ENCODE peak calls at places on chromosomes 13 and 19, in four cellular contexts. N is IMR-90, R is H9, X is H1. I is an unnamed sample.
A peak's percentile ranks its signal among the peaks of the same experiment; 100 is the strongest.

GRCh38 chr13:22801402-22802003 is 379.3 kb upstream of the SGCG start:
- DNase-seq in N (peak; percentile 5), R (no peak), X (no peak), I (peak; percentile 50)

GRCh38 chr13:66995366-66995663 is 234.8 kb downstream of the PCDH9 start:
- DNase-seq in N (no peak), R (no peak), X (no peak), I (no peak)

GRCh38 chr19:21328402-21328801 is 808 bp downstream of the ZNF708 start:
- DNase-seq in N (no peak), R (no peak), X (no peak), I (peak; percentile 82)

GRCh38 chr13:24097667-24098066 is 62.9 kb upstream of the SPATA13 start:
- DNase-seq in N (no peak), R (no peak), X (no peak), I (no peak)

GRCh38 chr19:50266896-50267295 is 62.3 kb downstream of the KCNC3 start:
- DNase-seq in N (no peak), R (peak; percentile 97), X (peak; percentile 84), I (peak; percentile 87)

GRCh38 chr13:46521486-46521885 is 31.5 kb upstream of the LRCH1 start:
- DNase-seq in N (no peak), R (no peak), X (no peak), I (no peak)

GRCh38 chr13:61410669-61411297 is 4.9 kb downstream of the PCDH20 start:
- DNase-seq in N (peak; percentile 8), R (no peak), X (no peak), I (peak; percentile 16)

GRCh38 chr19:34269968-34270621 is 15.7 kb downstream of the GARRE1 start:
- DNase-seq in N (peak; percentile 66), R (peak; percentile 55), X (no peak), I (peak; percentile 98)

GRCh38 chr19:47084879-47085439 is 28.6 kb downstream of the ZC3H4 start:
- DNase-seq in N (no peak), R (no peak), X (no peak), I (no peak)

GRCh38 chr19:19627716-19628498 is at the start of gene LPAR2:
- DNase-seq in N (no peak), R (peak; percentile 78), X (no peak), I (peak; percentile 81)

GRCh38 chr13:38202730-38203129 is 146.9 kb upstream of the UFM1 start:
- DNase-seq in N (peak; percentile 2), R (no peak), X (no peak), I (no peak)

GRCh38 chr19:45885556-45886426 is at the start of gene IRF2BP1:
- DNase-seq in N (peak; percentile 91), R (peak; percentile 91), X (no peak), I (peak; percentile 96)

GRCh38 chr19:10797078-10797477 is 38.9 kb downstream of the TMED1 start:
- DNase-seq in N (no peak), R (no peak), X (no peak), I (no peak)

GRCh38 chr13:20270163-20270865 is 38.2 kb upstream of the GJB6 start:
- DNase-seq in N (no peak), R (no peak), X (no peak), I (no peak)

GRCh38 chr19:29283366-29283765 is 70.4 kb upstream of the UQCRFS1 start:
- DNase-seq in N (no peak), R (no peak), X (no peak), I (no peak)

GRCh38 chr19:33468361-33469170 is 53.0 kb downstream of the PEPD start:
- DNase-seq in N (peak; percentile 56), R (peak; percentile 14), X (no peak), I (peak; percentile 59)

GRCh38 chr19:3499738-3500428 is 591 bp downstream of the DOHH start:
- DNase-seq in N (no peak), R (no peak), X (no peak), I (no peak)

GRCh38 chr13:106182404-106182803 is 353.1 kb downstream of the EFNB2 start:
- DNase-seq in N (peak; percentile 92), R (no peak), X (no peak), I (peak; percentile 45)

GRCh38 chr19:5339950-5340636 is 519 bp downstream of the PTPRS start:
- DNase-seq in N (no peak), R (no peak), X (no peak), I (no peak)

GRCh38 chr19:4327252-4327876 is 11.3 kb downstream of the STAP2 start:
- DNase-seq in N (peak; percentile 13), R (peak; percentile 96), X (peak; percentile 89), I (peak; percentile 95)

GRCh38 chr19:46115396-46116109 is 8.9 kb downstream of the IGFL3 start:
- DNase-seq in N (peak; percentile 81), R (no peak), X (no peak), I (no peak)

GRCh38 chr13:44218501-44219240 is 155.0 kb upstream of the SERP2 start:
- DNase-seq in N (no peak), R (no peak), X (no peak), I (no peak)

GRCh38 chr19:46840157-46840942 is 10.3 kb downstream of the AP2S1 start:
- DNase-seq in N (peak; percentile 70), R (peak; percentile 78), X (no peak), I (peak; percentile 91)

GRCh38 chr13:80116107-80116506 is 224.8 kb downstream of the SPRY2 start:
- DNase-seq in N (peak; percentile 88), R (no peak), X (no peak), I (no peak)

GRCh38 chr19:39247701-39248664 is 673 bp downstream of the IFNL4 start:
- DNase-seq in N (no peak), R (peak; percentile 46), X (no peak), I (peak; percentile 29)

GRCh38 chr13:30851697-30852096 is 54.4 kb upstream of the MEDAG start:
- DNase-seq in N (no peak), R (no peak), X (no peak), I (no peak)

GRCh38 chr19:38134538-38135149 is 89.4 kb downstream of the DPF1 start:
- DNase-seq in N (peak; percentile 37), R (peak; percentile 55), X (no peak), I (peak; percentile 67)

GRCh38 chr13:111060237-111060919 is 54.7 kb upstream of the ARHGEF7 start:
- DNase-seq in N (no peak), R (no peak), X (no peak), I (no peak)

GRCh38 chr13:50358221-50358620 is 343.0 kb downstream of the KCNRG start:
- DNase-seq in N (no peak), R (no peak), X (no peak), I (no peak)

GRCh38 chr13:68745517-68745916 is 1362.1 kb upstream of the ATXN8OS start:
- DNase-seq in N (no peak), R (no peak), X (no peak), I (no peak)

GRCh38 chr19:29683009-29683408 is 17.7 kb downstream of the PLEKHF1 start:
- DNase-seq in N (no peak), R (no peak), X (no peak), I (no peak)

GRCh38 chr13:46041335-46041934 is 11.1 kb downstream of the ZC3H13 start:
- DNase-seq in N (peak; percentile 66), R (no peak), X (no peak), I (no peak)

GRCh38 chr13:49610176-49610575 is 18.1 kb upstream of the ARL11 start:
- DNase-seq in N (no peak), R (no peak), X (no peak), I (no peak)

GRCh38 chr13:34521166-34521565 is 420.9 kb upstream of the NBEA start:
- DNase-seq in N (no peak), R (no peak), X (no peak), I (no peak)

GRCh38 chr19:29844891-29845575 is 33.2 kb downstream of the CCNE1 start:
- DNase-seq in N (peak; percentile 88), R (peak; percentile 96), X (peak; percentile 83), I (peak; percentile 96)

GRCh38 chr19:7540761-7541480 is 5.4 kb downstream of the PNPLA6 start:
- DNase-seq in N (peak; percentile 65), R (peak; percentile 91), X (peak; percentile 56), I (peak; percentile 78)

GRCh38 chr19:5192568-5192967 is 148.0 kb downstream of the PTPRS start:
- DNase-seq in N (no peak), R (peak; percentile 53), X (no peak), I (peak; percentile 47)

GRCh38 chr19:30567535-30568232 is 195.5 kb downstream of the ZNF536 start:
- DNase-seq in N (no peak), R (no peak), X (no peak), I (no peak)

DNA sequence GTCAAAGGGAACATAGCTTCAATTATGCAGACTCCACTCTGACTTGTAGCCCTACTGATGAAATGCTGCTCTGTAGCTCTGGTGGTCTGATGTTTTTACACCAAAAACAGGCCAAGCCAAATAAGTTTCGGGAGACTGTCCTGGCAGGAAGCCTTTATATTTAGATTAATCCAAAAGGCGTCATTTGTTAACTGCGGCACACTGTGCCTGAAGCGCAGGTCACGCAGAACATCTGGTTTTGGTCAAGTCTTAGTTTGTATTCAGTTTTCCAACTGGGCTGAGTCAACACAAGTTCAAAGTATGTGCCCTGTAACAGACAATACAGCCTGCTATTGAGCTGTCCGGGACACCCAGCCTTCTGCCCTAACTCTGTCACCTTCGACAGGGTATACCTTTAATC is 154.6 kb upstream of the IPO5 start:
- DNase-seq in N (peak; percentile 15), R (no peak), X (no peak), I (no peak)
- H4K5ac ChIP-seq in N (no peak overlapping the region), R (no peak overlapping the region), X (no peak overlapping the region), I (no peak overlapping the region)

DNA sequence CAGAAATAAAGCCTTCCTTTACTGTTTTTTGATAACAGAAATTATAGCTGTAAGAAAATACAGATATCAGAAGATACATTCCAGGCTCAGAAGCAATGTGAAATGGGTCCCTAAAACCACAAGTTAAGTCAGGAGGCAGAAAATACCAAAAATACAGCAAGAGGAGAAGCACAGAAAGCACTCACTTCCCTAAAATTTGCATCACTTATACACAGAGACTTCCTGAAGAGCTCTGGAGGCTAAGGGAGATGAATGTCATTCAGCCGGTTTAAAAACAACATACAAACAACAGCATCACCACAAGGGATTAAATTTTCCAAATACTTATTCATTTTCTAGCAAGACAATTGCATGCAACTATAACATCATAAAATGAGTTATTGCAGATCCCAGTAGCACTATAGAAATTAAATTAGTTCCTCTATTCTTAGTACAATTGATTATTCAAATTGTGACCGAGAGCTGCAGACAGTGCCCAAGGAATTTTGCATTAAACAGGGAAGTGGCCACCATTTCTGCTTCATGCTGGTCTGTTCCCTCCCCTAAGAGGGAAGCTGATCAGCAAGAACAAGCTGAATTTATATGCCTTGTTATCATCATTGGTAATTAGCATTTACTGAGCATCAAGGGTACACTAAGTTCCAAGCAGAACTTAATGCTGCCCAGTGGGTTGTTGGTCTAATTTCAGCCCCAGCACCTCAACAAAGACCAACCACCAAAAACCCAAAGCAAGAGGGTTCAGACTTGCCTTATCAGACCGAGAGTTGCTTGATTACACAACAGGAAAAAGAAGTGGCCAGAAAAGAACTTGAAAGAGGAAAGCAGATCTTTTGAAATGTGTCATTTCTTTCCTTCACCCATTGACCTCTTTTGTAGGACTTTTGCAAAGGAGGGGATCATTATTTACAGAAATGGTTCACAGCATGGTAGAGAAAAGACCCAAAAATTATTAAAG is 140.7 kb downstream of the KCTD12 start:
- DNase-seq in N (no peak), R (no peak), X (no peak), I (no peak)
- H4K5ac ChIP-seq in N (no peak overlapping the region), R (no peak overlapping the region), X (no peak overlapping the region), I (no peak overlapping the region)

GRCh38 chr13:33280923-33281322 is 4.6 kb downstream of the STARD13 start:
- DNase-seq in N (peak; percentile 50), R (no peak), X (no peak), I (no peak)
- H4K5ac ChIP-seq in N (peak overlapping the region; percentile 49), R (no peak overlapping the region), X (no peak overlapping the region), I (no peak overlapping the region)

DNA sequence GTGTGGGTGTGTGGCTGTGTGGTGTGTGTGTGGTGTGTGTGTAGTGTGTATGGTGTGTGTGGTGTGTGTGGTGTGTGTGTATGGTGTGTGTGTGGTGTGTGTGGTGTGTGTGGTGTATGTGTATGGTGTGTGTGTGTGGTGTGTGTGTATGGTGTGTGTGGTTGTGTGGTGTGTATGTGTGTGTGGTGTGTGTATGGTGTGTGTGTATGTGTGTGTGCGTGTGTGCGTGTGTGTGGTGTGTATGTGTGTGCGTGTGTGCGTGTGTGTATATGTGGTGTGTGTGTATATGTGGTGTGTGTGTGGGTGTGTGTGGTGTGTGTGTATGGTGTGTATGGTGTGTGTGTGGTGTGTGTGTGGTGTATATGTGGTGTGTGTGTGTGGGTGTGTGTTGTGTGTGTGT is 8.1 kb downstream of the SHISA7 start:
- DNase-seq in N (no peak), R (no peak), X (no peak), I (no peak)
- H4K5ac ChIP-seq in N (no peak overlapping the region), R (peak overlapping the region; percentile 31), X (no peak overlapping the region), I (no peak overlapping the region)